ENCODE peak calls at places on chromosome 18, in five cellular contexts. B, X, P, I and Q are unnamed samples.
A peak's percentile ranks its signal among the peaks of the same experiment; 100 is the strongest.

GRCh38 chr18:69956037-69956436 is 8.4 kb upstream of the CD226 start:
- DNase-seq in B (no peak), I (no peak), X (no peak), P (no peak), Q (no peak)

GRCh38 chr18:76569644-76570415 is 74.8 kb upstream of the ZNF516 start:
- DNase-seq in X (no peak), B (no peak), I (no peak), P (no peak), Q (no peak)

GRCh38 chr18:68699043-68699442 is 15.9 kb downstream of the TMX3 start:
- DNase-seq in X (no peak), B (no peak), I (no peak), P (no peak), Q (no peak)

GRCh38 chr18:76801567-76802505 is 20.5 kb upstream of the ZNF236 start:
- DNase-seq in X (peak; percentile 58), P (no peak), B (no peak), I (peak; percentile 24), Q (no peak)

GRCh38 chr18:39555511-39555910 is 1989.9 kb upstream of the CELF4 start:
- DNase-seq in I (no peak), P (no peak), B (no peak), X (no peak), Q (no peak)

GRCh38 chr18:49277395-49278036 is 182.9 kb downstream of the DYM start:
- DNase-seq in P (peak; percentile 7), I (no peak), B (no peak), X (no peak), Q (peak; percentile 69)

GRCh38 chr18:3151379-3152264 is 68.1 kb downstream of the MYOM1 start:
- DNase-seq in X (peak; percentile 36), B (no peak), P (no peak), I (peak; percentile 36), Q (no peak)

GRCh38 chr18:32775628-32776027 is 2.8 kb upstream of the KLHL14 start:
- DNase-seq in I (no peak), P (no peak), B (no peak), X (no peak), Q (no peak)

GRCh38 chr18:49059028-49059670 is 108.4 kb upstream of the SMAD7 start:
- DNase-seq in I (peak; percentile 34), P (no peak), B (no peak), X (no peak), Q (no peak)

GRCh38 chr18:27042177-27042576 is 142.9 kb downstream of the CHST9 start:
- DNase-seq in B (no peak), X (no peak), I (peak; percentile 77), P (no peak), Q (no peak)

GRCh38 chr18:48455555-48456478 is 46.6 kb upstream of the ZBTB7C start:
- DNase-seq in B (peak; percentile 83), I (no peak), P (peak; percentile 95), X (peak; percentile 19), Q (peak; percentile 99)

GRCh38 chr18:44149706-44150105 is 531.0 kb upstream of the SETBP1 start:
- DNase-seq in X (no peak), B (no peak), I (no peak), P (peak; percentile 58), Q (peak; percentile 4)

GRCh38 chr18:57792741-57793629 is 10.1 kb downstream of the ATP8B1 start:
- DNase-seq in B (no peak), P (no peak), I (no peak), X (no peak), Q (no peak)

GRCh38 chr18:58394046-58394445 is 234.8 kb downstream of the ALPK2 start:
- DNase-seq in B (no peak), P (no peak), I (no peak), X (no peak), Q (no peak)

GRCh38 chr18:30544141-30544540 is 498.4 kb downstream of the DSC3 start:
- DNase-seq in X (no peak), B (no peak), I (no peak), P (no peak), Q (no peak)

GRCh38 chr18:9736942-9737813 is 29.1 kb downstream of the RAB31 start:
- DNase-seq in I (no peak), X (no peak), P (no peak), B (peak; percentile 65), Q (peak; percentile 82)

GRCh38 chr18:26965206-26965605 is 99.7 kb upstream of the AQP4 start:
- DNase-seq in X (no peak), P (no peak), I (no peak), B (no peak), Q (no peak)

GRCh38 chr18:519019-519879 is 18.7 kb upstream of the COLEC12 start:
- DNase-seq in B (no peak), P (no peak), I (no peak), X (no peak), Q (no peak)

GRCh38 chr18:10659000-10659399 is 133.2 kb downstream of the NAPG start:
- DNase-seq in P (no peak), B (no peak), X (no peak), I (no peak), Q (no peak)

GRCh38 chr18:58362027-58362575 is 266.8 kb downstream of the ALPK2 start:
- DNase-seq in X (no peak), I (no peak), B (no peak), P (no peak), Q (no peak)

GRCh38 chr18:67363694-67364093 is 152.8 kb downstream of the DSEL start:
- DNase-seq in B (no peak), P (no peak), I (no peak), X (peak; percentile 25), Q (no peak)

GRCh38 chr18:15005313-15006130 is 257.6 kb downstream of the ANKRD30B start:
- DNase-seq in I (no peak), B (no peak), X (no peak), P (no peak), Q (no peak)
- H3K9me3 ChIP-seq in I (no peaks in the 10 kb centered on the region), B (no peaks in the 10 kb centered on the region), X (no peaks in the 10 kb centered on the region), P (no peaks in the 10 kb centered on the region), Q (no peaks in the 10 kb centered on the region)

GRCh38 chr18:23810396-23810795 is 121.1 kb downstream of the LAMA3 start:
- DNase-seq in I (no peak), P (no peak), B (no peak), X (no peak), Q (no peak)
- H2AFZ ChIP-seq in I (no peak overlapping the region), P (no peak overlapping the region), B (no peak overlapping the region), X (no peak overlapping the region), Q (no peak overlapping the region)

GRCh38 chr18:28522250-28522649 is 345.3 kb upstream of the CDH2 start:
- DNase-seq in I (no peak), X (no peak), B (no peak), P (no peak), Q (no peak)
- H3K4me3 ChIP-seq in I (no peak overlapping the region), X (no peak overlapping the region), B (no peak overlapping the region), P (no peak overlapping the region), Q (no peak overlapping the region)

GRCh38 chr18:41532344-41533086 is 422.5 kb upstream of the PIK3C3 start:
- DNase-seq in I (no peak), B (no peak), P (no peak), X (no peak), Q (no peak)

GRCh38 chr18:41529093-41529492 is 425.9 kb upstream of the PIK3C3 start:
- DNase-seq in X (no peak), I (no peak), P (no peak), B (no peak), Q (no peak)

GRCh38 chr18:41526046-41526445 is 429.0 kb upstream of the PIK3C3 start:
- DNase-seq in X (no peak), B (no peak), P (no peak), I (no peak), Q (no peak)

DNA sequence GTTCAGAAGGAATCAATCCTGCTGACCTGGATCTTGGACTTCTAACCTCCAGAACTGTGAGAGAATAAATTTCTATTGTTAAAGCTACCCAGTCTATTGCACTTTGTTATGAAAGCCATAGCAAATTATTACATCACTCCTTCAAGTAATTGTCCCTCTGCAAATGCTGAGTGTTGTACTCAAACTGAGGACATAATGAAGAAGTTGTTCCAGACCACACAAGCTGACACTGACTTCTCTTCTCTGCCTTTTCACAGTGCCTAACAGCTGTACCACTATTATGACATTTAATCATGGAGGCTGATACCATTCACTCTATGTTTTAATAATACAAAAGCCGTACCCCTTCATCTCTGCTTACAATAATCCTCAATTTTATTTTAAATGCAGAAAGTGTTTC is 424.1 kb upstream of the PIK3C3 start:
- DNase-seq in P (no peak), X (no peak), B (no peak), I (no peak), Q (no peak)
- H3K9me3 ChIP-seq in P (no peaks in the 10 kb centered on the region), X (no peaks in the 10 kb centered on the region), B (peaks cover 25% of the 10 kb centered on the region), I (no peaks in the 10 kb centered on the region), Q (no peaks in the 10 kb centered on the region)

GRCh38 chr18:50293039-50293438 is 5.5 kb upstream of the CXXC1 start:
- DNase-seq in P (no peak), I (no peak), X (no peak), B (no peak), Q (no peak)

GRCh38 chr18:50297621-50298442 is 10.3 kb upstream of the CXXC1 start:
- DNase-seq in P (no peak), X (peak; percentile 89), I (no peak), B (no peak), Q (peak; percentile 52)

GRCh38 chr18:50299626-50300388 is 12.3 kb upstream of the CXXC1 start:
- DNase-seq in I (no peak), X (no peak), P (no peak), B (no peak), Q (no peak)

GRCh38 chr18:50301074-50301473 is 13.6 kb upstream of the CXXC1 start:
- DNase-seq in B (no peak), P (no peak), X (no peak), I (no peak), Q (no peak)

GRCh38 chr18:50298443-50299284 is 11.2 kb upstream of the CXXC1 start:
- DNase-seq in B (no peak), I (no peak), P (no peak), X (no peak), Q (no peak)
- H2AFZ ChIP-seq in B (no peak overlapping the region), I (no peak overlapping the region), P (no peak overlapping the region), X (no peak overlapping the region), Q (no peak overlapping the region)

GRCh38 chr18:62420513-62421209 is 95.6 kb downstream of the TNFRSF11A start:
- DNase-seq in B (no peak), I (peak; percentile 85), X (peak; percentile 30), P (no peak), Q (peak; percentile 93)
- H3K4me3 ChIP-seq in B (no peak overlapping the region), I (peak overlapping the region; percentile 48), X (no peak overlapping the region), P (no peak overlapping the region), Q (peak overlapping the region; percentile 34)

DNA sequence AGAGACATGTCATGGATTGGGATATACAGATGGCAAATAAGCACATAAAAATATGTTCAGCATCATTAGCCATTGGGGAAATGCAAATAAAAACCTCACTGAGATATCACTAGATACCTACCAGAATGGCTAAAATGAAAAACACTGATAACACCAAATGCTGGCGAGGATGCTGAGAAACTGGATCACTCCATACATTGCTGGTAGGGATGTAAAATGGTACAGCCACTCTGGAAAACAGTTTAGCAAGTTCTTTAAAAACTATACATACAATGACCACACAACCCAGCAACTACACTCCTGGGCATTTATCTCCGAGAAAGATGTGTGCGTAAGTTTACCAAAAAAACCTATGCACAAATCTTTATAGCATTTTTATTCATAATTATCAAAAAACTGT is 13.9 kb downstream of the PIAS2 start:
- DNase-seq in P (no peak), I (no peak), B (no peak), X (no peak), Q (no peak)
- H3K9me3 ChIP-seq in P (no peaks in the 10 kb centered on the region), I (no peaks in the 10 kb centered on the region), B (no peaks in the 10 kb centered on the region), X (no peaks in the 10 kb centered on the region), Q (no peaks in the 10 kb centered on the region)